ENCODE peak calls at places on chromosomes 12 and 14, in five cellular contexts. W, A, D, Z and K are unnamed samples.

GRCh38 chr12:53499261-53500118 is at the start of gene MAP3K12:
- DNase-seq in A (peak; percentile 87), Z (peak; percentile 88), D (peak; percentile 84), W (peak; percentile 81), K (peak; percentile 85)

GRCh38 chr14:67263499-67264149 is 22.4 kb downstream of the PALS1 start:
- DNase-seq in Z (no peak), D (no peak), A (peak; percentile 68), W (peak; percentile 88), K (peak; percentile 48)

GRCh38 chr12:105076098-105076497 is 8.2 kb downstream of the ALDH1L2 start:
- DNase-seq in Z (no peak), A (peak; percentile 54), D (no peak), W (peak; percentile 23), K (peak; percentile 86)

GRCh38 chr14:68397827-68398226 is 395.0 kb downstream of the ZFP36L1 start:
- DNase-seq in D (no peak), A (peak; percentile 8), W (peak; percentile 48), Z (no peak), K (peak; percentile 75)

GRCh38 chr12:109192358-109192757 is 76.0 kb downstream of the ACACB start:
- DNase-seq in W (peak; percentile 3), Z (no peak), A (peak; percentile 89), D (no peak), K (peak; percentile 88)

GRCh38 chr14:35242599-35243311 is 49.4 kb upstream of the PSMA6 start:
- DNase-seq in W (peak; percentile 5), Z (no peak), A (no peak), D (no peak), K (no peak)

GRCh38 chr12:19198272-19198671 is 68.7 kb downstream of the PLEKHA5 start:
- DNase-seq in Z (peak; percentile 82), W (peak; percentile 95), D (no peak), A (no peak), K (peak; percentile 73)

GRCh38 chr12:7501031-7501585 is 2.5 kb downstream of the CD163 start:
- DNase-seq in A (no peak), Z (no peak), W (no peak), D (no peak), K (no peak)

GRCh38 chr12:11730299-11731041 is 81.0 kb downstream of the ETV6 start:
- DNase-seq in D (no peak), Z (no peak), A (no peak), W (no peak), K (no peak)

GRCh38 chr12:114403044-114403689 is 2.8 kb downstream of the TBX5 start:
- DNase-seq in D (peak; percentile 94), A (peak; percentile 75), Z (no peak), W (no peak), K (peak; percentile 91)

GRCh38 chr12:54038760-54039414 is 6.0 kb downstream of the HOXC5 start:
- DNase-seq in W (no peak), A (no peak), Z (no peak), D (no peak), K (no peak)

GRCh38 chr12:67068204-67068731 is 200.9 kb upstream of the CAND1 start:
- DNase-seq in A (no peak), W (peak; percentile 14), Z (no peak), D (peak; percentile 71), K (no peak)

GRCh38 chr12:111788178-111788654 is 21.5 kb downstream of the ALDH2 start:
- DNase-seq in A (peak; percentile 52), Z (peak; percentile 65), D (no peak), W (peak; percentile 35), K (peak; percentile 47)

GRCh38 chr14:56798447-56799326 is 11.6 kb downstream of the OTX2 start:
- DNase-seq in D (peak; percentile 65), W (no peak), A (no peak), Z (no peak), K (no peak)

GRCh38 chr12:26088999-26089398 is 35.8 kb downstream of the BHLHE41 start:
- DNase-seq in A (no peak), Z (no peak), W (no peak), D (no peak), K (no peak)

GRCh38 chr14:61891251-61891650 is 129.0 kb downstream of the SNAPC1 start:
- DNase-seq in W (no peak), Z (peak; percentile 75), A (no peak), D (no peak), K (peak; percentile 37)

GRCh38 chr14:61893371-61893940 is 131.2 kb downstream of the SNAPC1 start:
- DNase-seq in A (no peak), Z (peak; percentile 98), W (no peak), D (no peak), K (no peak)

GRCh38 chr14:61889914-61890351 is 127.7 kb downstream of the SNAPC1 start:
- DNase-seq in W (no peak), D (no peak), A (no peak), Z (peak; percentile 90), K (no peak)

GRCh38 chr14:61894452-61895077 is 132.3 kb downstream of the SNAPC1 start:
- DNase-seq in Z (peak; percentile 98), A (peak; percentile 85), W (peak; percentile 59), D (peak; percentile 56), K (peak; percentile 86)

GRCh38 chr14:61891810-61892209 is 129.6 kb downstream of the SNAPC1 start:
- DNase-seq in Z (no peak), A (no peak), D (no peak), W (no peak), K (peak; percentile 23)
- H2AFZ ChIP-seq in Z (peak overlapping the region; percentile 45), A (no peak overlapping the region), D (no peak overlapping the region), W (no peak overlapping the region), K (no peak overlapping the region)

GRCh38 chr14:74649167-74649566 is 37.1 kb upstream of the LTBP2 start:
- DNase-seq in Z (no peak), W (no peak), A (no peak), D (peak; percentile 55), K (no peak)

GRCh38 chr14:74647834-74648361 is 35.9 kb upstream of the LTBP2 start:
- DNase-seq in A (no peak), W (no peak), Z (no peak), D (no peak), K (peak; percentile 41)

GRCh38 chr14:74648643-74649042 is 36.6 kb upstream of the LTBP2 start:
- DNase-seq in D (no peak), Z (no peak), A (no peak), W (no peak), K (no peak)

GRCh38 chr14:74645735-74646134 is 33.7 kb upstream of the LTBP2 start:
- DNase-seq in Z (no peak), D (no peak), A (no peak), W (no peak), K (no peak)

GRCh38 chr14:74647061-74647833 is 35.2 kb upstream of the LTBP2 start:
- DNase-seq in A (no peak), Z (no peak), D (no peak), W (no peak), K (no peak)
- H2AFZ ChIP-seq in A (no peak overlapping the region), Z (no peak overlapping the region), D (no peak overlapping the region), W (no peak overlapping the region), K (no peak overlapping the region)

DNA sequence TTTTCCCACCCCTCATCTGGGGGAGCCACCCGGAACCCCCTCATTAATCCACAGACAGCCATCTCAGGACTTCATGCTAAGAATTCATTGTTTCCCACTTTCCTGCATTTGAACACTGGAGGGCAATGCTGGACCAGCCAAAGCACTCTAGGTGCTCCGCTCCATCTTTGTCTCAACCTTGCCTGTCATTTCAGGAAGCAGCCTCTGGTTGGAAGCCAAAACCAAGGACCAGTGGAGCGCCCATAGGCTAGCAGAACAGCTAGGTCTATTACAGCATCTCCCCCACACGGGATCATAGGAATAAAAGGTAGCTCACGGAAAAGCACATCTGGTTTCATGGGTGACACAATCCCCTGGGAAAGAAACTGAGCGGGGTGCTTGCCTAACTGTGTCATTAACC is 197.1 kb downstream of the DAD1 start:
- DNase-seq in Z (peak; percentile 94), D (peak; percentile 69), W (peak; percentile 76), A (peak; percentile 76), K (peak; percentile 71)
- H2AFZ ChIP-seq in Z (peak overlapping the region; percentile 64), D (no peak overlapping the region), W (no peak overlapping the region), A (no peak overlapping the region), K (no peak overlapping the region)

GRCh38 chr14:100374891-100375272 is 51.7 kb downstream of the SLC25A47 start:
- DNase-seq in A (no peak), D (no peak), W (no peak), Z (no peak), K (no peak)
- H2AFZ ChIP-seq in A (peak overlapping the region; percentile 56), D (no peak overlapping the region), W (no peak overlapping the region), Z (no peak overlapping the region), K (peak overlapping the region; percentile 40)

GRCh38 chr14:44166611-44167010 is 340.5 kb downstream of the FSCB start:
- DNase-seq in D (no peak), A (no peak), W (no peak), Z (no peak), K (no peak)
- H2AFZ ChIP-seq in D (no peak overlapping the region), A (no peak overlapping the region), W (no peak overlapping the region), Z (no peak overlapping the region), K (no peak overlapping the region)

GRCh38 chr12:115999582-115999981 is 277.9 kb downstream of the MED13L start:
- DNase-seq in Z (no peak), W (no peak), D (no peak), A (no peak), K (no peak)
- H2AFZ ChIP-seq in Z (no peak overlapping the region), W (no peak overlapping the region), D (no peak overlapping the region), A (no peak overlapping the region), K (no peak overlapping the region)

DNA sequence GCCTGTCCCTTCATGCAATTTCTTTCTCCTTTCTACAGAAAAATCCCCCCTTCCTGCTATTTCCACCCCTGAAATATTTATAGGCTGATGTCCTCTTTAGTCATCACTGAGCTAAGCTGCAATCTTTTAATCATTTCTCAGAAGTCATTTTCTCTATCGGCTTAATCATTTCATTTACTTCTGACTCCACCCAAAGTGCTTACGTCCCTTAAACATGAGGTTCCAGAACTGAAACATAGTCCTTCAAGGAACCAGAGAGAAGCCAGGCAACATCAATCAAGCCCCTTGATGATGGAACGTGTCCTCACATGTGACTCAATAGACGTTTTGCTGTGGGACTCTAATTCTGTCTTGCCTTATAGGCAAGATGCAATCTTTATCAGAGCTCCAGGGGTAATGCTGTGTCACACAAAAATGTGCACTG is 148.7 kb upstream of the KRR1 start:
- DNase-seq in D (no peak), W (peak; percentile 81), Z (no peak), A (no peak), K (peak; percentile 83)
- H2AFZ ChIP-seq in D (no peak overlapping the region), W (no peak overlapping the region), Z (no peak overlapping the region), A (peak overlapping the region; percentile 52), K (peak overlapping the region; percentile 41)

GRCh38 chr12:93156091-93156490 is 221.6 kb upstream of the NUDT4 start:
- DNase-seq in A (no peak), D (no peak), Z (no peak), W (no peak), K (no peak)
- H2AFZ ChIP-seq in A (no peak overlapping the region), D (no peak overlapping the region), Z (no peak overlapping the region), W (no peak overlapping the region), K (no peak overlapping the region)

GRCh38 chr12:116547955-116548471 is 11.2 kb upstream of the MAP1LC3B2 start:
- DNase-seq in W (peak; percentile 42), Z (no peak), A (no peak), D (no peak), K (peak; percentile 34)
- H2AFZ ChIP-seq in W (no peak overlapping the region), Z (no peak overlapping the region), A (peak overlapping the region; percentile 57), D (no peak overlapping the region), K (peak overlapping the region; percentile 34)

DNA sequence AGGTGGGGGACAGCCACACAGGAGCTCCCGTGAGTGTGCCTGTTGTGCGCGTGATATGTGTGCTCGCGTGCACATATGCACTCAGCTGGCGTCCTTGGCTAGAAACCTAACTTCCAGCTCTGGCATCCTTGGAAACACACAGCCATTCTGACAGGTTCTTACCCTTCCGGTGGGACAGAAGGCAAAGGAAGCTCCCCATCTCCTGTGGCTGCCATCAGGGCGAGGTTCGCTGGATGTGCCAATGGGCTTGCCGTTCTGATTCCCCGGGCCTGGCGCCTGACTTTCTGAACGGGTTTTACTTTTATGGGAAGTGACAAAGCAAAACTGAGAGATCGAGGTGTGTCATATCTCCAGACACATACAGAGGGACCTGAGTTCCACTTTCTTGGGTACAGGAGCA is 124.7 kb downstream of the PAPOLA start:
- DNase-seq in W (no peak), D (peak; percentile 18), Z (no peak), A (no peak), K (no peak)
- H2AFZ ChIP-seq in W (no peak overlapping the region), D (no peak overlapping the region), Z (no peak overlapping the region), A (no peak overlapping the region), K (no peak overlapping the region)